ENCODE peak calls at places on chromosomes 6 and 20, in four cellular contexts. K, M, L and Y are unnamed samples.

GRCh38 chr20:38751360-38751976 is 3.2 kb downstream of the ACTR5 start:
- DNase-seq in L (no peak), K (no peak), M (no peak), Y (peak)

GRCh38 chr6:148358196-148358785 is 15.7 kb downstream of the SASH1 start:
- DNase-seq in M (no peak), L (peak), K (peak), Y (no peak)

GRCh38 chr6:17957488-17957887 is 29.9 kb downstream of the KIF13A start:
- DNase-seq in K (no peak), M (no peak), L (no peak), Y (no peak)

GRCh38 chr20:56778765-56779195 is 149.7 kb downstream of the TFAP2C start:
- DNase-seq in L (no peak), M (no peak), K (no peak), Y (no peak)

GRCh38 chr6:142361765-142362540 is 60.1 kb downstream of the ADGRG6 start:
- DNase-seq in L (no peak), K (no peak), M (no peak), Y (no peak)

GRCh38 chr20:38156888-38157634 is 8.0 kb downstream of the TGM2 start:
- DNase-seq in K (no peak), M (no peak), L (no peak), Y (no peak)

GRCh38 chr6:144581807-144582537 is 296.8 kb downstream of the UTRN start:
- DNase-seq in M (peak), L (no peak), K (peak), Y (no peak)

GRCh38 chr6:54621285-54621684 is 225.3 kb upstream of the FAM83B start:
- DNase-seq in M (no peak), L (no peak), K (no peak), Y (peak)

GRCh38 chr6:138590796-138591709 is 91.8 kb upstream of the NHSL1 start:
- DNase-seq in M (peak), K (peak), L (peak), Y (no peak)

GRCh38 chr6:148497256-148497655 is 154.6 kb downstream of the SASH1 start:
- DNase-seq in M (no peak), L (no peak), K (no peak), Y (no peak)

GRCh38 chr6:150004101-150004782 is 21.1 kb downstream of the RAET1L start:
- DNase-seq in K (no peak), M (no peak), L (no peak), Y (no peak)

GRCh38 chr6:157035576-157035975 is 258.4 kb downstream of the ARID1B start:
- DNase-seq in M (no peak), K (no peak), L (no peak), Y (no peak)
- H3K27ac ChIP-seq in M (no peak), K (no peak), L (no peak), Y (peak)

GRCh38 chr20:2483504-2483903 is 12.9 kb upstream of the SNRPB start:
- DNase-seq in M (no peak), L (no peak), K (no peak), Y (no peak)
- H3K27ac ChIP-seq in M (no peak), L (no peak), K (no peak), Y (no peak)

GRCh38 chr6:40348591-40348990 is 238.6 kb downstream of the LRFN2 start:
- DNase-seq in M (no peak), L (peak), K (no peak), Y (no peak)
- H3K27ac ChIP-seq in M (no peak), L (no peak), K (no peak), Y (no peak)

DNA sequence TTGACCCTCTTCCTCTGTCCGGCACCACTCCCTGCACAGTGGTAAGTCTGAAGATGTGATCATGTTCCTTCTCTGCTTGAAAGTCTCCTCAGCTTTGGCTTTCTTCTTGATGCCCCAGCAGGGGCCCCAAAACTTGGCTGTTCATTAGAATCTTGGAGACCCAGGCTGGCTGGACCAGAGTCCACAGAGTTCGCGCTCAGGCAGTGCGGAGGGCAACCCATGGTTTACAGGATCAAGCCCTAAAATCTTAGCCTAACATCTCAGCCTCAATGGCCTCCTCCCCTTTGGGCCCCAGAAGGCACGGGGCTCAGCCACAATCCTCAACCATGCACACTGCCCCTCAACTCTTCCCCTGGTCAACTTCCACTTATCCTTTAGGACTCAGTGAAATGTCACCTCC is 72.9 kb upstream of the GTSF1L start:
- DNase-seq in K (no peak), L (no peak), M (no peak), Y (no peak)
- H3K27ac ChIP-seq in K (no peak), L (no peak), M (no peak), Y (no peak)

GRCh38 chr20:50957798-50958732 is at the start of gene DPM1:
- DNase-seq in M (peak), K (peak), L (peak), Y (peak)

GRCh38 chr20:50953821-50954220 is 4.5 kb downstream of the DPM1 start:
- DNase-seq in M (no peak), L (no peak), K (no peak), Y (peak)

GRCh38 chr20:50958733-50959542 is at the start of gene MOCS3:
- DNase-seq in K (peak), M (no peak), L (peak), Y (peak)

GRCh38 chr20:50959543-50960126 is 1.0 kb downstream of the MOCS3 start:
- DNase-seq in M (no peak), L (no peak), K (no peak), Y (no peak)

DNA sequence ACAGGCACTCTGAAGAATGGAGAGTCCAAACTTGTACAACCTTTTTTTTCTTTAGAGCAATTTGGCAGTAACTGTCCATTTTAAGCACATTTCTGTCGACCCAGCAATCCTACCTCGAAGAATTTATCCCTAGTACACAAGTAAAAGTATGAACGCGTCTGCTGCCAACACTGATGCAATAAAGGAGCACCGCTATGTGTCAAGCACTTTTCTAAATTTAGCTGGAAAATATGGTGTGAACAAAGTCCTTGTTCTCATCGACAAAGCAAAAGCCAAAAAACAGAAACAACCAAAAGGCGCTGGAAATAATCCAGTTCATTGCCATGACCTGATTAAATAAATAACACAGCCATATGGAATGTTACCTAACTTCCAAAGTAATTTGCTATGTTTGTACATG is 1.1 kb downstream of the DPM1 start:
- DNase-seq in M (no peak), K (no peak), L (no peak), Y (no peak)
- H3K27ac ChIP-seq in M (no peak), K (no peak), L (peak), Y (peak)

GRCh38 chr6:21801786-21802610 is 208.4 kb downstream of the SOX4 start:
- DNase-seq in L (no peak), K (no peak), M (no peak), Y (no peak)
- H3K27ac ChIP-seq in L (peak), K (no peak), M (no peak), Y (no peak)

GRCh38 chr6:112156694-112157093 is 69.3 kb downstream of the FAM229B start:
- DNase-seq in M (no peak), K (no peak), L (no peak), Y (no peak)

GRCh38 chr6:112150363-112150762 is 63.0 kb downstream of the FAM229B start:
- DNase-seq in L (no peak), M (no peak), K (no peak), Y (no peak)

GRCh38 chr6:112155900-112156299 is 68.5 kb downstream of the FAM229B start:
- DNase-seq in L (no peak), K (no peak), M (no peak), Y (no peak)

GRCh38 chr6:112154711-112155110 is 67.3 kb downstream of the FAM229B start:
- DNase-seq in K (no peak), M (no peak), L (no peak), Y (no peak)

GRCh38 chr6:112153926-112154621 is 66.7 kb downstream of the FAM229B start:
- DNase-seq in K (no peak), L (no peak), M (no peak), Y (no peak)
- H3K27ac ChIP-seq in K (no peak), L (no peak), M (no peak), Y (no peak)